ENCODE peak calls at places on chromosomes 12 and 14, in five cellular contexts. K is omental fat pad, F is heart left ventricle, J is cardiac muscle cell, L is neural crest cell. N is an unnamed sample.

GRCh38 chr14:99035712-99036593 is 236.0 kb downstream of the BCL11B start:
- DNase-seq in J (peak), F (peak), L (no peak), K (peak), N (no peak)

GRCh38 chr14:70257526-70257925 is 68.8 kb upstream of the SLC8A3 start:
- DNase-seq in F (no peak), J (no peak), L (no peak), K (no peak), N (no peak)

GRCh38 chr12:88691811-88692210 is 111.5 kb upstream of the KITLG start:
- DNase-seq in L (no peak), F (no peak), K (no peak), J (no peak), N (no peak)

GRCh38 chr12:2324375-2324774 is 271.6 kb downstream of the CACNA1C start:
- DNase-seq in L (no peak), J (no peak), K (no peak), F (no peak), N (no peak)

GRCh38 chr14:96363751-96364336 is 518 bp downstream of the GSKIP start:
- DNase-seq in F (peak), J (peak), K (no peak), L (peak), N (peak)

GRCh38 chr14:104392001-104392395 is 187.6 kb upstream of the C14orf180 start:
- DNase-seq in L (no peak), J (no peak), K (no peak), F (no peak), N (no peak)

GRCh38 chr14:63857467-63858030 is 4.7 kb downstream of the SYNE2 start:
- DNase-seq in K (no peak), L (no peak), F (no peak), J (no peak), N (no peak)

GRCh38 chr14:71524321-71524982 is 407.8 kb upstream of the RGS6 start:
- DNase-seq in K (no peak), L (no peak), J (no peak), F (no peak), N (no peak)

GRCh38 chr12:113762155-113762848 is 203.8 kb downstream of the RBM19 start:
- DNase-seq in L (peak), J (no peak), K (no peak), F (no peak), N (peak)

GRCh38 chr12:14614704-14615121 is 47.0 kb upstream of the PLBD1 start:
- DNase-seq in J (no peak), K (no peak), L (no peak), F (no peak), N (no peak)

GRCh38 chr12:10641735-10642500 is 28.5 kb upstream of the MAGOHB start:
- DNase-seq in L (no peak), K (no peak), F (no peak), J (no peak), N (no peak)

GRCh38 chr12:92466391-92467305 is 236.1 kb upstream of the PLEKHG7 start:
- DNase-seq in J (peak), F (no peak), K (no peak), L (no peak), N (no peak)

GRCh38 chr12:50689437-50689836 is 74.5 kb upstream of the ATF1 start:
- DNase-seq in J (no peak), L (no peak), K (no peak), F (no peak), N (no peak)

GRCh38 chr12:31353730-31354708 is 28.1 kb upstream of the SINHCAF start:
- DNase-seq in F (no peak), L (no peak), K (no peak), J (no peak), N (no peak)

GRCh38 chr12:73308747-73309146 is 1036.6 kb downstream of the TRHDE start:
- DNase-seq in L (no peak), K (no peak), F (no peak), J (no peak), N (no peak)

GRCh38 chr14:80278293-80279037 is 67.2 kb upstream of the DIO2 start:
- DNase-seq in F (peak), L (no peak), J (no peak), K (no peak), N (no peak)

GRCh38 chr14:71143391-71144290 is 236.4 kb downstream of the PCNX1 start:
- DNase-seq in K (no peak), F (no peak), J (no peak), L (no peak), N (no peak)

GRCh38 chr12:104873374-104873773 is 84.7 kb downstream of the SLC41A2 start:
- DNase-seq in J (no peak), L (no peak), K (no peak), F (no peak), N (no peak)

GRCh38 chr14:104685216-104685997 is 4.0 kb upstream of the INF2 start:
- DNase-seq in F (peak), L (no peak), J (no peak), K (no peak), N (no peak)

GRCh38 chr14:33435911-33436310 is 497.2 kb downstream of the NPAS3 start:
- DNase-seq in J (no peak), F (no peak), L (no peak), K (no peak), N (no peak)

GRCh38 chr14:20485900-20486299 is 16.7 kb downstream of the PNP start:
- DNase-seq in F (no peak), K (no peak), J (no peak), L (no peak), N (no peak)

GRCh38 chr14:53596845-53597525 is 359.6 kb downstream of the BMP4 start:
- DNase-seq in L (no peak), F (no peak), K (no peak), J (no peak), N (no peak)

GRCh38 chr14:103867523-103867953 is 20.2 kb upstream of the PPP1R13B start:
- DNase-seq in J (peak), K (no peak), L (no peak), F (peak), N (no peak)

GRCh38 chr12:2198088-2198501 is 145.3 kb downstream of the CACNA1C start:
- DNase-seq in F (peak), K (no peak), L (no peak), J (no peak), N (no peak)

GRCh38 chr14:85471744-85472143 is 58.2 kb upstream of the FLRT2 start:
- DNase-seq in K (no peak), J (no peak), L (peak), F (peak), N (no peak)

GRCh38 chr12:26471560-26471959 is 276.2 kb downstream of the SSPN start:
- DNase-seq in K (no peak), L (no peak), F (no peak), J (no peak), N (no peak)

GRCh38 chr14:23321572-23322547 is 603 bp downstream of the PABPN1 start:
- DNase-seq in J (peak), K (no peak), L (peak), F (peak), N (peak)

GRCh38 chr12:71216725-71217579 is 59.2 kb upstream of the TSPAN8 start:
- DNase-seq in L (peak), K (no peak), J (peak), F (no peak), N (peak)
- TF ChIP-seq CTCF in L (peak), K (no peak), J (peak), F (peak), N (peak)

DNA sequence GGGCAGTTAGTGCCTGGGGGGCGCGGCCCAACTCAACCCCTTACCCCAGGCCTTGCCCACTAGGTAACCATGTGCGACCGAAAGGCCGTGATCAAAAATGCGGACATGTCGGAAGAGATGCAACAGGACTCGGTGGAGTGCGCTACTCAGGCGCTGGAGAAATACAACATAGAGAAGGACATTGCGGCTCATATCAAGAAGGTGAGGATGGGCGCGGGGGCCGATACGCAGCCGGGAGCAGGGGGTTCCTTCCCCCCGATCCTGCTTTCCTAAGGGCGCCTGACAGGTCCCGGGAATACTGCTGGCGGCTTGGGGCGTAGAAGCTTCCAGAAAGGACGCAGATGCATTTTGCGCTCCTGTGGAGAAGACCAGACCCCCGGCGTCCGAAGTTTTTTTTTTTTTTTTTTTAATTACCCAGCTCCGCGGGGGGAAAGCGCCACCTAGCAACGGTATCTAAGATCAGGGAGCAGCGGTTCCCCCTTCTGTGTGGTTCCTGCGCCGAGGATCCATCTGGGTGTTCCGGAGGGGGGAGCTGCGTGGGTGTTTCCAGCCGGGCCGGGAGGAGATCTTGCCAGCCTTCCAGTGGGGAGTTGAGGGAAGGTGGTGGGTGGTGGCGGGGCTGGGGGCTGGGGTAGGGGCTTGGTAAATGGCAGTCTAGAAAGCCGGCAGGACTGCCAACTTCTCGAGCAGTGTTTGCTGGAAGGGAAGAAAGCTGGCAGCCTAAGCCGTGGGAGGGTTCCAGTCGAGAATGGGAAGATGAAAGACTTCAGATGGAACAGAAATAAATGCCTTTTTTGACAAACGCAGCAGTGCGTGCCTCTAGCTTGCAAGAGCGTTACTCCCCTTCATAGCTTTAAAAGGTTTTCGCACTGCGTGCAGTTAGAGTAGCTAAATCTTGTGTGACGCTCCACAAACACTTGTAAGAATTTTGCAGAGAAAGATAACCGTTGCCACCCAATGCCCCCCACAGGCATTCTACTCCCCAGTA is 734 bp downstream of the DYNLL1 start:
- DNase-seq in J (peak), K (peak), F (peak), L (peak), N (peak)
- TF ChIP-seq CTCF in J (no peak), K (no peak), F (no peak), L (no peak), N (no peak)

DNA sequence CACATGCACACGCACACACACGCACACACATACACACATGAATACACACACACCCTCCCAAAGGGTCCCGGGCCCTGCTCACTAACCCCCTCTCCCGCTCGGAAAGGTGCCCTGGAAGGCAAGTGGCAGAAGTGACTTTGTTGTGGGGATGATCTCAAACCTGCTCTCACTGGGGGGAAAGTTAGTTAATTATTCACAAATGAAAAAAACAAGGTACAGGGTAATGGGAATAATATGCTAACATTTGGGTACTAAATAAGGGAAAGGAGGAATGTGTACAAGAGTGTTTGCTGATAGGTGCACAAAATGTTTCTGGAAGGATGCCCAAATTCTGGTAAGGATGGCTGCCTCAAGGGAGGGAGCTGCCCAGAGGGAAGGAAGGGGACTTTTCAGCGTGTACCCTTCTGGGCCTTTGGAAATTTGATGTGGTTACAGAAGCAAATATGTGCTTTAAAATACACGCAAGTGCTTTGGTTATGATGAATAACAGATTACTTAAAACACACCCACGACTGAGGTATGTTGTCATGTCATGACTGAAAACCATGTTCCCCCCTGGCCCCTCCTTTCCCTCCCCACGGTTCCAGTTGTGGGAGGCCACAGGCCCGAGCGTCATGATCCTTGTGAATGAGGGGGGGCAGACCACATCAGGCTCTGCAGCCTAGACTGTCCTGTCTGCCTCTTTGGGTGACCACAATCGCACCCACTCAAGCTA is 43.3 kb upstream of the PLEKHG6 start:
- DNase-seq in L (no peak), F (no peak), K (no peak), J (no peak), N (no peak)
- TF ChIP-seq CTCF in L (no peak), F (no peak), K (no peak), J (no peak), N (no peak)

GRCh38 chr14:92088494-92088893 is 17.9 kb downstream of the ATXN3 start:
- DNase-seq in J (no peak), F (no peak), L (no peak), K (no peak), N (no peak)

GRCh38 chr14:92093320-92093719 is 13.1 kb downstream of the ATXN3 start:
- DNase-seq in L (no peak), K (no peak), J (no peak), F (no peak), N (no peak)
- TF ChIP-seq CTCF in L (no peak), K (no peak), J (peak), F (no peak), N (no peak)

GRCh38 chr14:36519431-36520321 is at the start of gene NKX2-1:
- DNase-seq in J (no peak), L (peak), F (no peak), K (no peak), N (peak)
- TF ChIP-seq CTCF in J (no peak), L (no peak), F (no peak), K (no peak), N (no peak)

GRCh38 chr14:68792022-68792829 is 641 bp downstream of the ZFP36L1 start:
- DNase-seq in J (no peak), L (no peak), F (peak), K (no peak), N (peak)

GRCh38 chr14:68794130-68794855 is 1.4 kb upstream of the ZFP36L1 start:
- DNase-seq in L (no peak), K (peak), J (peak), F (peak), N (peak)

GRCh38 chr14:68791078-68791983 is 1.5 kb downstream of the ZFP36L1 start:
- DNase-seq in J (no peak), F (peak), L (no peak), K (no peak), N (peak)

GRCh38 chr14:68793734-68794129 is 865 bp upstream of the ZFP36L1 start:
- DNase-seq in L (no peak), F (no peak), K (no peak), J (no peak), N (peak)

GRCh38 chr14:68792830-68793733 is at the start of gene ZFP36L1:
- DNase-seq in J (peak), L (peak), K (peak), F (peak), N (peak)
- TF ChIP-seq CTCF in J (no peak), L (no peak), K (no peak), F (no peak), N (no peak)

GRCh38 chr12:120048258-120048657 is 59.2 kb downstream of the BICDL1 start:
- DNase-seq in L (no peak), F (no peak), K (no peak), J (no peak), N (no peak)
- TF ChIP-seq CTCF in L (no peak), F (no peak), K (no peak), J (no peak), N (no peak)

GRCh38 chr12:111606651-111607232 is 7.6 kb upstream of the ATXN2 start:
- DNase-seq in K (no peak), J (no peak), L (no peak), F (no peak), N (no peak)

GRCh38 chr12:111602348-111602747 is 3.2 kb upstream of the ATXN2 start:
- DNase-seq in L (no peak), K (no peak), J (no peak), F (no peak), N (no peak)

GRCh38 chr12:111605931-111606625 is 7.0 kb upstream of the ATXN2 start:
- DNase-seq in K (no peak), L (no peak), J (no peak), F (no peak), N (no peak)

GRCh38 chr12:111607239-111607638 is 8.1 kb upstream of the ATXN2 start:
- DNase-seq in J (no peak), K (no peak), L (no peak), F (no peak), N (no peak)
- TF ChIP-seq CTCF in J (no peak), K (no peak), L (no peak), F (no peak), N (no peak)

GRCh38 chr12:55935742-55936151 is 4.8 kb downstream of the DGKA start:
- DNase-seq in L (no peak), K (no peak), J (no peak), F (peak), N (no peak)
- TF ChIP-seq CTCF in L (no peak), K (no peak), J (peak), F (no peak), N (no peak)

GRCh38 chr12:39499296-39499695 is 56.4 kb upstream of the KIF21A start:
- DNase-seq in J (no peak), K (no peak), F (no peak), L (no peak), N (no peak)

GRCh38 chr12:39505562-39505961 is 62.6 kb upstream of the KIF21A start:
- DNase-seq in K (no peak), L (no peak), J (no peak), F (no peak), N (no peak)

GRCh38 chr12:39502657-39503056 is 59.7 kb upstream of the KIF21A start:
- DNase-seq in K (no peak), L (no peak), J (no peak), F (no peak), N (no peak)

GRCh38 chr12:39505025-39505424 is 62.1 kb upstream of the KIF21A start:
- DNase-seq in J (no peak), K (no peak), L (no peak), F (no peak), N (no peak)

GRCh38 chr12:39503445-39503844 is 60.5 kb upstream of the KIF21A start:
- DNase-seq in L (no peak), J (no peak), F (no peak), K (no peak), N (no peak)
- TF ChIP-seq CTCF in L (peak), J (peak), F (no peak), K (no peak), N (no peak)

N was measured in glutamatergic neuron.